ENCODE peak calls at places on chromosomes 3 and 15, in ten cellular contexts. I is GM23248; Z is NCI-H1930; H is EL; A is CD8-positive, alpha-beta memory T cell; E is lung; O is NCI-H2081 treated with DMSO at 0.1 percent for 48 hours; S is NCI-H1092; L is lung microvascular endothelial cell; W is D341Med. Q is an unnamed sample.

GRCh38 chr3:42802876-42803799 is 1.2 kb downstream of the HIGD1A start:
- DNase-seq in I (peak; percentile 46), Z (no peak), H (peak; percentile 31), A (no peak), E (no peak), O (no peak), S (no peak), L (no peak), W (peak; percentile 50), Q (no peak)

GRCh38 chr3:197878427-197878826 is 71.6 kb upstream of the RPL35A start:
- DNase-seq in I (no peak), Z (no peak), H (no peak), A (no peak), E (no peak), O (no peak), S (no peak), L (no peak), W (no peak), Q (no peak)

GRCh38 chr15:94335616-94336015 is 104.3 kb downstream of the MCTP2 start:
- DNase-seq in I (peak; percentile 42), Z (no peak), H (no peak), A (no peak), E (no peak), O (no peak), S (no peak), L (no peak), W (no peak), Q (no peak)

GRCh38 chr3:42442640-42443039 is 32.2 kb upstream of the LYZL4 start:
- DNase-seq in I (peak; percentile 17), Z (no peak), H (no peak), A (no peak), E (peak; percentile 33), O (no peak), S (no peak), L (no peak), W (no peak), Q (no peak)

GRCh38 chr15:25469377-25469776 is 30.6 kb upstream of the UBE3A start:
- DNase-seq in I (no peak), Z (no peak), H (peak; percentile 0), A (no peak), E (no peak), O (no peak), S (no peak), L (no peak), W (no peak), Q (no peak)

GRCh38 chr3:83226751-83227150 is 1465.3 kb upstream of the GBE1 start:
- DNase-seq in I (no peak), Z (no peak), H (no peak), A (no peak), E (no peak), O (no peak), S (no peak), L (no peak), W (no peak), Q (no peak)

GRCh38 chr3:181709537-181710279 is 2.0 kb upstream of the SOX2 start:
- DNase-seq in I (peak; percentile 69), Z (no peak), H (peak; percentile 41), A (peak; percentile 36), E (peak; percentile 76), O (peak; percentile 52), S (peak; percentile 33), L (peak; percentile 79), W (peak; percentile 68), Q (peak; percentile 65)

GRCh38 chr3:81308296-81308695 is 453.1 kb downstream of the GBE1 start:
- DNase-seq in I (peak; percentile 50), Z (no peak), H (peak; percentile 77), A (no peak), E (no peak), O (no peak), S (no peak), L (no peak), W (no peak), Q (no peak)

GRCh38 chr3:37862712-37863551 is 1.3 kb downstream of the CTDSPL start:
- DNase-seq in I (peak; percentile 73), Z (no peak), H (peak; percentile 47), A (no peak), E (no peak), O (no peak), S (no peak), L (peak; percentile 45), W (no peak), Q (no peak)

GRCh38 chr3:131591394-131591990 is 88.7 kb upstream of the MRPL3 start:
- DNase-seq in I (peak; percentile 81), Z (no peak), H (peak; percentile 56), A (no peak), E (no peak), O (no peak), S (no peak), L (no peak), W (no peak), Q (peak; percentile 38)

GRCh38 chr15:41013698-41014414 is 60.6 kb downstream of the CHAC1 start:
- DNase-seq in I (peak; percentile 41), Z (no peak), H (no peak), A (no peak), E (no peak), O (no peak), S (no peak), L (no peak), W (no peak), Q (no peak)

GRCh38 chr3:30293621-30294240 is 312.7 kb upstream of the TGFBR2 start:
- DNase-seq in I (no peak), Z (no peak), H (no peak), A (no peak), E (no peak), O (no peak), S (no peak), L (no peak), W (no peak), Q (no peak)

GRCh38 chr15:74869372-74869725 is 3.8 kb downstream of the SCAMP2 start:
- DNase-seq in I (no peak), Z (no peak), H (no peak), A (no peak), E (no peak), O (no peak), S (no peak), L (no peak), W (no peak), Q (no peak)

GRCh38 chr3:197854596-197855343 is 63.7 kb downstream of the LRCH3 start:
- DNase-seq in I (peak; percentile 84), Z (no peak), H (peak; percentile 98), A (no peak), E (no peak), O (no peak), S (no peak), L (peak; percentile 93), W (no peak), Q (peak; percentile 77)

GRCh38 chr3:5006755-5007202 is 27.5 kb downstream of the BHLHE40 start:
- DNase-seq in I (no peak), Z (no peak), H (no peak), A (peak; percentile 67), E (no peak), O (no peak), S (no peak), L (peak; percentile 45), W (no peak), Q (no peak)

GRCh38 chr15:64180235-64180824 is 17.5 kb upstream of the PPIB start:
- DNase-seq in I (no peak), Z (no peak), H (no peak), A (no peak), E (no peak), O (no peak), S (peak; percentile 18), L (peak; percentile 61), W (peak; percentile 42), Q (no peak)

GRCh38 chr3:73604491-73604890 is 20.2 kb downstream of the PDZRN3 start:
- DNase-seq in I (no peak), Z (no peak), H (no peak), A (no peak), E (no peak), O (no peak), S (no peak), L (no peak), W (no peak), Q (no peak)

GRCh38 chr3:77320514-77320913 is 280.6 kb downstream of the ROBO2 start:
- DNase-seq in I (peak; percentile 52), Z (no peak), H (peak; percentile 25), A (no peak), E (no peak), O (no peak), S (no peak), L (peak; percentile 47), W (no peak), Q (peak; percentile 3)

GRCh38 chr15:64883997-64884511 is 27.6 kb upstream of the ANKDD1A start:
- DNase-seq in I (peak; percentile 94), Z (no peak), H (peak; percentile 95), A (peak; percentile 72), E (peak; percentile 71), O (no peak), S (no peak), L (peak; percentile 83), W (no peak), Q (peak; percentile 81)